ENCODE peak calls at places on chromosomes 4 and X, in four cellular contexts. Z is H1, K is mesendoderm, S is H9. W is an unnamed sample.

GRCh38 chr4:10115271-10115656 is 1.3 kb downstream of the WDR1 start:
- DNase-seq in Z (no peak), K (no peak), S (no peak), W (peak)

GRCh38 chr4:147015531-147015930 is 69.9 kb upstream of the TTC29 start:
- DNase-seq in Z (no peak), K (no peak), S (no peak), W (no peak)

GRCh38 chrX:148878371-148878770 is 378.0 kb downstream of the AFF2 start:
- DNase-seq in Z (no peak), K (peak), S (no peak), W (peak)

GRCh38 chr4:186714006-186714675 is 9.5 kb downstream of the FAT1 start:
- DNase-seq in Z (no peak), K (no peak), S (no peak), W (no peak)

GRCh38 chrX:102580891-102581290 is 18.4 kb upstream of the ARMCX5 start:
- DNase-seq in Z (no peak), K (no peak), S (no peak), W (no peak)

GRCh38 chr4:93327346-93327745 is 501.2 kb upstream of the ATOH1 start:
- DNase-seq in Z (no peak), K (no peak), S (no peak), W (no peak)

GRCh38 chrX:70432936-70433847 is 10.1 kb downstream of the GDPD2 start:
- DNase-seq in Z (no peak), K (no peak), S (no peak), W (no peak)

GRCh38 chr4:19927381-19927780 is 324.3 kb upstream of the SLIT2 start:
- DNase-seq in Z (no peak), K (no peak), S (no peak), W (peak)

GRCh38 chr4:165440415-165440882 is 61.6 kb downstream of the CPE start:
- DNase-seq in Z (no peak), K (peak), S (no peak), W (peak)

GRCh38 chrX:151516538-151517187 is 46.8 kb upstream of the PASD1 start:
- DNase-seq in Z (no peak), K (peak), S (peak), W (no peak)

GRCh38 chrX:11272863-11273262 is 20.4 kb upstream of the AMELX start:
- DNase-seq in Z (no peak), K (no peak), S (no peak), W (no peak)

GRCh38 chr4:10028910-10029309 is 7.6 kb upstream of the SLC2A9 start:
- DNase-seq in Z (no peak), K (no peak), S (peak), W (no peak)

GRCh38 chr4:178293601-178294000 is 851.4 kb upstream of the AGA start:
- DNase-seq in Z (no peak), K (peak), S (no peak), W (no peak)

GRCh38 chr4:77021614-77022089 is 54.1 kb downstream of the CCNI start:
- DNase-seq in Z (no peak), K (peak), S (no peak), W (peak)

GRCh38 chrX:103686199-103687072 is at the start of gene MORF4L2:
- DNase-seq in Z (peak), K (peak), S (peak), W (peak)

GRCh38 chrX:10501606-10502005 is 118.8 kb downstream of the MID1 start:
- DNase-seq in Z (no peak), K (no peak), S (no peak), W (no peak)

GRCh38 chrX:134172588-134173259 is 64.3 kb upstream of the CCDC160 start:
- DNase-seq in Z (no peak), K (peak), S (no peak), W (no peak)

GRCh38 chr4:105944535-105944934 is 49.3 kb downstream of the NPNT start:
- DNase-seq in Z (no peak), K (no peak), S (no peak), W (peak)

GRCh38 chr4:6771229-6771671 is 11.3 kb upstream of the KIAA0232 start:
- DNase-seq in Z (no peak), K (no peak), S (no peak), W (peak)

GRCh38 chr4:148901075-148901705 is 459.0 kb upstream of the NR3C2 start:
- DNase-seq in Z (no peak), K (peak), S (peak), W (no peak)

GRCh38 chr4:109434793-109435080 is 1.1 kb downstream of the SEC24B start:
- DNase-seq in Z (no peak), K (no peak), S (no peak), W (peak)

GRCh38 chr4:81084029-81084428 is 53.5 kb downstream of the BMP3 start:
- DNase-seq in Z (no peak), K (no peak), S (no peak), W (peak)

GRCh38 chrX:119790977-119791436 is 423 bp downstream of the RPL39 start:
- DNase-seq in Z (no peak), K (peak), S (no peak), W (peak)

GRCh38 chr4:139419388-139419914 is 34.5 kb upstream of the RAB33B start:
- DNase-seq in Z (no peak), K (no peak), S (no peak), W (peak)

GRCh38 chr4:117488692-117489091 is 403.3 kb upstream of the TRAM1L1 start:
- DNase-seq in Z (no peak), K (no peak), S (no peak), W (no peak)

DNA sequence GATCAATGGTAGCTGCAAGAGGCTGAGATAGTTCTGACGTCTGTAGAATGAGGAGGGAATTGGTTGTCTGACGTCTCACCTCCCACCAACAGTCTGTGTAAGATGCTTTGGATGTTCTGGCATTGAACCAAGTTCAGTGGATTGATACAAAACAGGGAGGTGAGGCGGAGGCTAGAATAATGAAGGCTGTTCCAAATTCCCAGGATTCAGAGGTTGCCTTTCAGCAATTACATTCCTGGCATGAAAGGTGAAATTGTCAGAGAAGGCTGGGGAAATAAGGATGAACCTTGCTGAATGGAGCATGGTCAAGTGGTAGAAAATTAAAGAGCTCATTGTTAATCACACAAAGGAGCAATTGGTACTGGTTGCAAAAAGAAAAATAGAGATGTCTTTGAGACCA is 241.6 kb downstream of the FBXW7 start:
- DNase-seq in Z (no peak), K (no peak), S (no peak), W (no peak)
- H3K56ac ChIP-seq in Z (no peak), K (no peak), S (no peak), W (no peak)

DNA sequence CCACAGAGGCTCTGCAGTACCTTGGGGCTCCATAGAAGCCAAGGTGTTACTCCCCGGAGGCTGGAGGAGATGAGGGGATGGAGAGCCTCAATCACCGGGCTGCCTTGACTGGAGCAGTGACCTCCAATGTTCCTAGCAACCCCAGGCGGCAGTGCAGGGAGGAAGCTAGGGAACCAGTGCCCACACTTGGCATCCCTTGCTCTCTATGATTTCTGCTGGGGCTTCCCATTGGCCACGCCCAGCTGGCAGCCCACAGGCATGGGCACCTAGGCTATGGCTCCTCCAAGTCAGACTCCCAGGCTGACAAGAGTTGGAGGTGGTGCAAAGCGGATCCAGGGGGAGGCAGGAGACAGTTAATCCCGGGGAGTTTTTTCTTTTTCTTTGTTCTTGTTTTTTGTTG is 229.7 kb downstream of the EVC2 start:
- DNase-seq in Z (no peak), K (no peak), S (no peak), W (no peak)
- H3K56ac ChIP-seq in Z (no peak), K (no peak), S (no peak), W (no peak)

GRCh38 chr4:150342945-150343344 is 239.0 kb upstream of the MAB21L2 start:
- DNase-seq in Z (no peak), K (no peak), S (no peak), W (no peak)
- H3K56ac ChIP-seq in Z (no peak), K (no peak), S (no peak), W (no peak)

GRCh38 chrX:68874076-68874475 is 45.3 kb downstream of the EFNB1 start:
- DNase-seq in Z (no peak), K (no peak), S (no peak), W (no peak)
- H3K56ac ChIP-seq in Z (no peak), K (no peak), S (no peak), W (no peak)

GRCh38 chr4:103074039-103074438 is 2.5 kb downstream of the SLC9B2 start:
- DNase-seq in Z (no peak), K (no peak), S (no peak), W (no peak)
- H3K56ac ChIP-seq in Z (no peak), K (no peak), S (no peak), W (no peak)

DNA sequence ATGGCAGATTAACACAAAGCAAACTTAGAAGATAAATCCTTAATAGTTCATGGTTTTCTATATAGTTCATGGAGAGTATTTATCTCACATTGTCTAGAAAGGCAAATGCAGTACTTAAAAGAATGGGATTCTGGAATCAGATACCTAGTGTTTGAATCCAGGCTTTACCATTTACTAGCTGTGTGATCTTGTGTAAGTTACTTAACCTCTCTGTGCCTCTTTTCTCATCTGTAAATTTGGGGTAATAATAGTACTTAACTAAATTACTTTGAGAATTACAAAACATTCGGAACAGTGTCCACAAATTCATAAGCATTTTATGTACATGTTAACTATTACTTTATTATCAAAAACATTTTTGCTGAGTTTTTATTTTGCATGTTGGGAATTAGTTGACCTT is 15.8 kb downstream of the MAGEB1 start:
- DNase-seq in Z (no peak), K (no peak), S (no peak), W (no peak)
- H3K56ac ChIP-seq in Z (no peak), K (no peak), S (no peak), W (no peak)

DNA sequence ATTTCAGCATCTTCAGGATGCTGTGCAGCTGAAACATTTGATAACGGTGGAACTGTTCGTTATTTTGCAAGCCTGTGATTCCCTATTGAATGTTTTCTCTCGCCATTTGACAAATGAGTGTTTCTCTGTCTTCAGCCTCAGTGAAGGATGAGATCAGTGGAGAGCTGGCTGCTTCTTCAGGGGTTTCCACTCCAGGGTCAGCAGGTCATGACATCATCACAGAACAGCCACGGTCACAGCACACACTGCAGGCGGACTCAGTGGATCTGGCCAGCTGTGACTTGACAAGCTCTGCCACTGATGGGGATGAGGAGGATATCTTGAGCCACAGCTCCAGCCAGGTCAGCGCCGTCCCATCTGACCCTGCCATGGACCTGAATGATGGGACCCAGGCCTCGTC is 52.6 kb downstream of the HTT start:
- DNase-seq in Z (no peak), K (no peak), S (no peak), W (no peak)
- H3K56ac ChIP-seq in Z (no peak), K (no peak), S (no peak), W (no peak)

W was measured in IMR-90.